ENCODE peak calls at places on chromosomes 13 and 19, in ten cellular contexts. One of them, this sample, is unnamed.

GRCh38 chr19:6056801-6057650 is 53.3 kb downstream of the RFX2 start:
- DNase-seq in kidney glomerular epithelial cell: peak
- DNase-seq in AG08395: peak
- DNase-seq in astrocyte of the spinal cord: peak
- DNase-seq in amniotic stem cell: peak
- DNase-seq in stimulated activated CD4-positive, alpha-beta T cell treated with anti-CD3 and anti-CD28 coated beads, Interleukin-4, amount 100 ng/mL, for 48 hours: no peak
- DNase-seq in MM.1S: no peak
- DNase-seq in SW480: peak
- DNase-seq in mesendoderm: peak
- DNase-seq in activated naive CD4-positive, alpha-beta T cell: no peak
- DNase-seq in this sample: no peak

GRCh38 chr13:47146991-47147783 is 250.3 kb upstream of the HTR2A start:
- DNase-seq in MM.1S: peak
- DNase-seq in AG08395: no peak
- DNase-seq in astrocyte of the spinal cord: no peak
- DNase-seq in mesendoderm: no peak
- DNase-seq in stimulated activated CD4-positive, alpha-beta T cell treated with anti-CD3 and anti-CD28 coated beads, Interleukin-4, amount 100 ng/mL, for 48 hours: no peak
- DNase-seq in SW480: no peak
- DNase-seq in activated naive CD4-positive, alpha-beta T cell: no peak
- DNase-seq in amniotic stem cell: no peak
- DNase-seq in kidney glomerular epithelial cell: no peak
- DNase-seq in this sample: peak

GRCh38 chr13:99028890-99029289 is 51.0 kb upstream of the DOCK9 start:
- DNase-seq in mesendoderm: peak
- DNase-seq in stimulated activated CD4-positive, alpha-beta T cell treated with anti-CD3 and anti-CD28 coated beads, Interleukin-4, amount 100 ng/mL, for 48 hours: peak
- DNase-seq in kidney glomerular epithelial cell: no peak
- DNase-seq in SW480: no peak
- DNase-seq in AG08395: no peak
- DNase-seq in amniotic stem cell: no peak
- DNase-seq in astrocyte of the spinal cord: no peak
- DNase-seq in activated naive CD4-positive, alpha-beta T cell: no peak
- DNase-seq in MM.1S: peak
- DNase-seq in this sample: no peak

GRCh38 chr19:14368011-14368513 is 13.2 kb upstream of the ADGRE5 start:
- DNase-seq in kidney glomerular epithelial cell: no peak
- DNase-seq in MM.1S: peak
- DNase-seq in astrocyte of the spinal cord: no peak
- DNase-seq in activated naive CD4-positive, alpha-beta T cell: no peak
- DNase-seq in SW480: no peak
- DNase-seq in stimulated activated CD4-positive, alpha-beta T cell treated with anti-CD3 and anti-CD28 coated beads, Interleukin-4, amount 100 ng/mL, for 48 hours: no peak
- DNase-seq in amniotic stem cell: no peak
- DNase-seq in mesendoderm: no peak
- DNase-seq in AG08395: peak
- DNase-seq in this sample: no peak

GRCh38 chr19:34350161-34350561 is 14.8 kb upstream of the GPI start:
- DNase-seq in kidney glomerular epithelial cell: no peak
- DNase-seq in SW480: no peak
- DNase-seq in amniotic stem cell: no peak
- DNase-seq in astrocyte of the spinal cord: no peak
- DNase-seq in mesendoderm: no peak
- DNase-seq in AG08395: peak
- DNase-seq in activated naive CD4-positive, alpha-beta T cell: peak
- DNase-seq in stimulated activated CD4-positive, alpha-beta T cell treated with anti-CD3 and anti-CD28 coated beads, Interleukin-4, amount 100 ng/mL, for 48 hours: peak
- DNase-seq in MM.1S: no peak
- DNase-seq in this sample: no peak

GRCh38 chr13:30832845-30833332 is 73.2 kb upstream of the MEDAG start:
- DNase-seq in amniotic stem cell: no peak
- DNase-seq in SW480: peak
- DNase-seq in mesendoderm: peak
- DNase-seq in stimulated activated CD4-positive, alpha-beta T cell treated with anti-CD3 and anti-CD28 coated beads, Interleukin-4, amount 100 ng/mL, for 48 hours: peak
- DNase-seq in AG08395: no peak
- DNase-seq in activated naive CD4-positive, alpha-beta T cell: no peak
- DNase-seq in kidney glomerular epithelial cell: peak
- DNase-seq in astrocyte of the spinal cord: peak
- DNase-seq in MM.1S: no peak
- DNase-seq in this sample: no peak

GRCh38 chr13:109408596-109409382 is 377.6 kb downstream of the IRS2 start:
- DNase-seq in SW480: no peak
- DNase-seq in kidney glomerular epithelial cell: no peak
- DNase-seq in stimulated activated CD4-positive, alpha-beta T cell treated with anti-CD3 and anti-CD28 coated beads, Interleukin-4, amount 100 ng/mL, for 48 hours: no peak
- DNase-seq in amniotic stem cell: no peak
- DNase-seq in astrocyte of the spinal cord: no peak
- DNase-seq in MM.1S: no peak
- DNase-seq in mesendoderm: no peak
- DNase-seq in AG08395: no peak
- DNase-seq in activated naive CD4-positive, alpha-beta T cell: no peak
- DNase-seq in this sample: no peak

GRCh38 chr13:98492335-98493034 is 84.4 kb downstream of the STK24 start:
- DNase-seq in AG08395: no peak
- DNase-seq in activated naive CD4-positive, alpha-beta T cell: no peak
- DNase-seq in mesendoderm: no peak
- DNase-seq in astrocyte of the spinal cord: no peak
- DNase-seq in stimulated activated CD4-positive, alpha-beta T cell treated with anti-CD3 and anti-CD28 coated beads, Interleukin-4, amount 100 ng/mL, for 48 hours: no peak
- DNase-seq in MM.1S: no peak
- DNase-seq in kidney glomerular epithelial cell: no peak
- DNase-seq in amniotic stem cell: no peak
- DNase-seq in SW480: peak
- DNase-seq in this sample: no peak

GRCh38 chr19:49613374-49613773 is 22.4 kb downstream of the PRR12 start:
- DNase-seq in kidney glomerular epithelial cell: no peak
- DNase-seq in mesendoderm: no peak
- DNase-seq in astrocyte of the spinal cord: no peak
- DNase-seq in SW480: peak
- DNase-seq in AG08395: peak
- DNase-seq in stimulated activated CD4-positive, alpha-beta T cell treated with anti-CD3 and anti-CD28 coated beads, Interleukin-4, amount 100 ng/mL, for 48 hours: no peak
- DNase-seq in MM.1S: no peak
- DNase-seq in activated naive CD4-positive, alpha-beta T cell: no peak
- DNase-seq in amniotic stem cell: no peak
- DNase-seq in this sample: no peak

GRCh38 chr19:49567722-49568454 is 12.5 kb downstream of the NOSIP start:
- DNase-seq in mesendoderm: no peak
- DNase-seq in kidney glomerular epithelial cell: no peak
- DNase-seq in stimulated activated CD4-positive, alpha-beta T cell treated with anti-CD3 and anti-CD28 coated beads, Interleukin-4, amount 100 ng/mL, for 48 hours: no peak
- DNase-seq in activated naive CD4-positive, alpha-beta T cell: peak
- DNase-seq in SW480: peak
- DNase-seq in amniotic stem cell: no peak
- DNase-seq in AG08395: peak
- DNase-seq in MM.1S: no peak
- DNase-seq in astrocyte of the spinal cord: peak
- DNase-seq in this sample: no peak